ENCODE peak calls at places on chromosomes 6 and 20, in seven cellular contexts. H is small intestine; B is iPS-NIHi11; A is fibroblast of the conjunctiva; L is CD8-positive, alpha-beta T cell; X is myocyte; V is AG08396. G is an unnamed sample.

GRCh38 chr20:30922129-30922528 is 335.3 kb upstream of the DEFB115 start:
- DNase-seq in H (no peak), L (no peak), B (peak), X (no peak), V (no peak), A (no peak), G (no peak)

GRCh38 chr6:152085533-152085932 is 278.1 kb downstream of the ESR1 start:
- DNase-seq in A (no peak), B (no peak), L (no peak), X (no peak), H (no peak), V (no peak), G (no peak)

GRCh38 chr20:36950432-36951197 is 893 bp downstream of the SAMHD1 start:
- DNase-seq in H (peak), X (no peak), A (no peak), B (peak), V (peak), L (peak), G (peak)

GRCh38 chr20:38867062-38867359 is 59.2 kb upstream of the FAM83D start:
- DNase-seq in B (no peak), L (no peak), H (no peak), V (no peak), A (no peak), X (no peak), G (no peak)

GRCh38 chr20:50758992-50759391 is 27.6 kb downstream of the PARD6B start:
- DNase-seq in X (no peak), V (no peak), H (no peak), L (no peak), A (no peak), B (no peak), G (peak)

GRCh38 chr6:170172825-170173231 is 118.0 kb downstream of the DLL1 start:
- DNase-seq in V (no peak), H (no peak), L (no peak), X (peak), A (no peak), B (peak), G (peak)

GRCh38 chr20:39112196-39112743 is 150.1 kb downstream of the DHX35 start:
- DNase-seq in V (peak), B (peak), X (peak), H (peak), A (peak), L (no peak), G (no peak)

GRCh38 chr6:10555625-10556309 is 34.6 kb downstream of the GCNT2 start:
- DNase-seq in X (peak), H (no peak), L (no peak), B (peak), V (peak), A (peak), G (peak)

G was measured in colonic mucosa.